ENCODE peak calls at places on chromosome 11, in ten cellular contexts. V, M, U, Q, O, F, A, X, G and E are unnamed samples.

GRCh38 chr11:95788921-95789505 is 569 bp downstream of the FAM76B start:
- DNase-seq in O (peak; percentile 78), X (no peak), V (peak; percentile 42), M (peak; percentile 43), U (no peak), Q (no peak), F (no peak), G (no peak), A (peak; percentile 13), E (no peak)

GRCh38 chr11:86416494-86416893 is 41.8 kb downstream of the CCDC81 start:
- DNase-seq in G (no peak), X (no peak), Q (no peak), V (no peak), M (peak; percentile 60), F (no peak), O (no peak), A (no peak), U (no peak), E (no peak)

GRCh38 chr11:59206635-59207034 is 6.1 kb downstream of the MPEG1 start:
- DNase-seq in U (no peak), F (no peak), Q (no peak), G (no peak), V (peak; percentile 75), X (peak; percentile 55), A (no peak), O (peak; percentile 73), M (peak; percentile 25), E (no peak)

GRCh38 chr11:80724366-80724765 is 1283.5 kb upstream of the TENM4 start:
- DNase-seq in M (no peak), O (no peak), X (no peak), V (no peak), A (no peak), Q (no peak), U (no peak), F (no peak), G (no peak), E (no peak)

GRCh38 chr11:85718126-85718943 is 32.3 kb upstream of the CCDC89 start:
- DNase-seq in A (no peak), O (no peak), X (no peak), M (peak; percentile 28), F (no peak), U (no peak), Q (no peak), V (no peak), G (no peak), E (no peak)

GRCh38 chr11:124791626-124792341 is 8.4 kb downstream of the MSANTD2 start:
- DNase-seq in O (no peak), Q (no peak), X (no peak), M (peak; percentile 44), U (no peak), G (no peak), A (no peak), F (no peak), V (peak; percentile 30), E (no peak)

GRCh38 chr11:35344990-35345655 is 74.2 kb downstream of the SLC1A2 start:
- DNase-seq in G (no peak), X (no peak), O (no peak), V (no peak), Q (no peak), A (no peak), M (no peak), U (no peak), F (peak; percentile 74), E (no peak)

GRCh38 chr11:123247813-123248379 is 52.8 kb upstream of the CLMP start:
- DNase-seq in A (no peak), V (no peak), X (no peak), Q (no peak), M (no peak), O (no peak), G (no peak), F (no peak), U (no peak), E (no peak)

GRCh38 chr11:130555251-130555841 is 106.9 kb downstream of the ADAMTS15 start:
- DNase-seq in O (no peak), A (no peak), U (no peak), Q (no peak), G (no peak), X (peak; percentile 79), F (no peak), V (no peak), M (no peak), E (no peak)

GRCh38 chr11:76588455-76589325 is 81.9 kb downstream of the LRRC32 start:
- DNase-seq in Q (no peak), X (peak; percentile 42), F (peak; percentile 90), M (peak; percentile 25), A (no peak), V (no peak), U (no peak), O (no peak), G (no peak), E (no peak)

GRCh38 chr11:65381721-65382035 is 768 bp downstream of the SLC25A45 start:
- DNase-seq in Q (no peak), F (no peak), G (no peak), M (no peak), V (peak; percentile 82), A (peak; percentile 66), U (peak; percentile 12), X (no peak), O (no peak), E (no peak)

GRCh38 chr11:65380460-65381126 is 1.9 kb downstream of the SLC25A45 start:
- DNase-seq in Q (no peak), X (no peak), M (no peak), A (no peak), V (no peak), O (peak; percentile 48), F (no peak), U (no peak), G (no peak), E (no peak)

GRCh38 chr11:65378928-65379638 is 3.4 kb downstream of the SLC25A45 start:
- DNase-seq in X (no peak), V (no peak), Q (no peak), F (no peak), O (no peak), U (no peak), G (no peak), A (no peak), M (no peak), E (no peak)

GRCh38 chr11:65378208-65378927 is 4.1 kb downstream of the SLC25A45 start:
- DNase-seq in X (no peak), A (no peak), V (no peak), G (no peak), Q (no peak), M (no peak), F (no peak), O (no peak), U (no peak), E (no peak)

GRCh38 chr11:65379698-65380459 is 2.6 kb downstream of the SLC25A45 start:
- DNase-seq in F (no peak), A (no peak), Q (no peak), O (no peak), U (no peak), M (no peak), X (no peak), V (no peak), G (no peak), E (no peak)
- H3K27ac ChIP-seq in F (no peak overlapping the region), A (peak overlapping the region; percentile 100), Q (no peak overlapping the region), O (no peak overlapping the region), U (no peak overlapping the region), M (no peak overlapping the region), X (peak overlapping the region; percentile 97), V (peak overlapping the region; percentile 98), G (no peak overlapping the region), E (peak overlapping the region; percentile 28)

DNA sequence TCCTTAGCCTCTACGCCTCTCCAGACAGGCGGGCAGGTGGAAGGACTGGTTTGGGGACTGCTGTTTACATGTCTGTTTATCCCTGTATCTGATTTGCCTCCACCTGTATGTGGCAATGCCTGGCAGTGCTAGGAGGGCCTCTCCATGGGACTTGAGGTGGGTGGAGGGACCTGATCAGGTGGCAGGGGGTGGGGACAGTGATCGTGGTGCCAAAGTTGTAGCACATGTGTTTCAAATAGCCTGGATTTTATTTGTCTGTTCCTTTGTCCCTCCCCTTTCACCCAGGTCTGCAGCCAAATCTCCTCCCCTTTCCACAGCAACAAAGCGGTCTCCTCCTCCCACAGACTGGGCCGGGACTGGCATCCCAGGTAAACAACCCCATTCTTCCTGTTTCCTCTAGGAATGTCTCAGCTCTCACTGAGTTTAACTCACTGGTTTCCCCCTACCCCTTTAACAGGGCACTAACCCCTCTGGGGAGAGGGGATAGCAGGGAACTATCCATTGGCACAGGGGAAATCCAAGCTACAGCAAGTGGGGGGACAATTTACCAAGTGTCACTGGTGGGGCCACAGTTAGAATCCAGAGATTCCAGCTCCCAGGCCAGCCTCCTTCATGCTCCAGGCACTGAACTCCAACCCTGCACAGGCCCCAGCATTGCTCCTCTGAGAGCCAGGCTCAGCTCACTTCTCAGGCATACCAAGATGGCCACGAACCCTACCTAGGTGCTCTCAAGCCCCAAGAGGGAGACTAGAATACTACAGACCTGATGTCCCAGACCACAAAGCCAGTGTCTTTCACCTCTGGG is 22.9 kb upstream of the TLCD5 start:
- DNase-seq in M (no peak), G (no peak), O (no peak), A (peak; percentile 49), U (no peak), X (peak; percentile 86), V (peak; percentile 78), Q (no peak), F (no peak), E (no peak)
- H3K27ac ChIP-seq in M (no peak overlapping the region), G (no peak overlapping the region), O (no peak overlapping the region), A (no peak overlapping the region), U (no peak overlapping the region), X (peak overlapping the region; percentile 64), V (peak overlapping the region; percentile 4), Q (no peak overlapping the region), F (no peak overlapping the region), E (no peak overlapping the region)

GRCh38 chr11:114110123-114110522 is 50.6 kb downstream of the ZBTB16 start:
- DNase-seq in V (no peak), F (no peak), X (no peak), O (no peak), G (no peak), A (no peak), U (no peak), M (no peak), Q (no peak), E (no peak)
- H3K27ac ChIP-seq in V (no peak overlapping the region), F (peak overlapping the region; percentile 22), X (peak overlapping the region; percentile 74), O (no peak overlapping the region), G (no peak overlapping the region), A (peak overlapping the region; percentile 46), U (no peak overlapping the region), M (no peak overlapping the region), Q (peak overlapping the region; percentile 23), E (peak overlapping the region; percentile 97)

GRCh38 chr11:68324695-68325094 is 12.3 kb downstream of the LRP5 start:
- DNase-seq in U (no peak), A (no peak), F (no peak), V (no peak), G (no peak), Q (no peak), X (no peak), M (no peak), O (no peak), E (no peak)

GRCh38 chr11:68325183-68325893 is 12.9 kb downstream of the LRP5 start:
- DNase-seq in Q (no peak), F (no peak), V (no peak), U (no peak), O (peak; percentile 74), M (no peak), A (no peak), G (no peak), X (no peak), E (no peak)

GRCh38 chr11:68322031-68322388 is 9.6 kb downstream of the LRP5 start:
- DNase-seq in G (no peak), A (peak; percentile 44), M (no peak), F (no peak), X (no peak), Q (no peak), U (no peak), O (no peak), V (no peak), E (no peak)

GRCh38 chr11:68324241-68324640 is 11.8 kb downstream of the LRP5 start:
- DNase-seq in Q (no peak), G (no peak), F (no peak), O (no peak), U (no peak), V (no peak), A (no peak), M (no peak), X (no peak), E (no peak)

GRCh38 chr11:68321293-68322030 is 9.1 kb downstream of the LRP5 start:
- DNase-seq in G (no peak), M (no peak), X (peak; percentile 66), V (no peak), O (no peak), U (no peak), A (peak; percentile 55), F (no peak), Q (no peak), E (no peak)
- H3K27ac ChIP-seq in G (no peak overlapping the region), M (no peak overlapping the region), X (peak overlapping the region; percentile 68), V (no peak overlapping the region), O (no peak overlapping the region), U (peak overlapping the region; percentile 78), A (peak overlapping the region; percentile 98), F (no peak overlapping the region), Q (no peak overlapping the region), E (no peak overlapping the region)